ENCODE peak calls at places on chromosomes 3 and 15, in seven cellular contexts. S is ovary, C is Peyer's patch, K is tibial nerve, T is esophagus squamous epithelium, X is body of pancreas, W is IMR-90. U is an unnamed sample. For H3K9me3, the result is how much of the 10 kb centered on the place peaks cover.

GRCh38 chr15:54566654-54567053 is 588.4 kb downstream of the UNC13C start:
- DNase-seq in X (no peak), K (no peak), S (no peak), W (no peak), C (no peak), T (no peak), U (no peak)

GRCh38 chr15:83514584-83514983 is 67.4 kb downstream of the SH3GL3 start:
- DNase-seq in W (no peak), C (no peak), X (no peak), S (no peak), K (no peak), T (no peak), U (no peak)

GRCh38 chr3:44464509-44464908 is 13.0 kb downstream of the ZNF445 start:
- DNase-seq in C (no peak), T (no peak), K (no peak), X (no peak), S (no peak), W (no peak), U (no peak)

GRCh38 chr3:172279191-172279640 is 169.0 kb downstream of the GHSR start:
- DNase-seq in W (no peak), X (no peak), S (no peak), T (no peak), K (no peak), C (no peak), U (no peak)

GRCh38 chr3:185900228-185900627 is 37.6 kb downstream of the TRA2B start:
- DNase-seq in S (no peak), K (no peak), C (peak), X (peak), W (peak), T (no peak), U (no peak)

GRCh38 chr15:94777037-94777436 is 545.7 kb downstream of the MCTP2 start:
- DNase-seq in T (no peak), W (no peak), S (no peak), C (no peak), K (no peak), X (no peak), U (no peak)

GRCh38 chr15:51735611-51736010 is 1.8 kb downstream of the LYSMD2 start:
- DNase-seq in K (no peak), S (no peak), W (no peak), T (no peak), X (no peak), C (no peak), U (no peak)

GRCh38 chr15:60551781-60552161 is 72.8 kb upstream of the ICE2 start:
- DNase-seq in K (no peak), X (no peak), C (no peak), T (no peak), S (no peak), W (no peak), U (no peak)

GRCh38 chr3:18987862-18988447 is 160.4 kb upstream of the KCNH8 start:
- DNase-seq in W (no peak), S (no peak), K (no peak), X (peak), T (no peak), C (no peak), U (no peak)

GRCh38 chr3:56573501-56573900 is 16.5 kb downstream of the CCDC66 start:
- DNase-seq in W (no peak), T (no peak), X (no peak), C (no peak), S (no peak), K (no peak), U (no peak)

GRCh38 chr3:111072016-111072891 is 638 bp downstream of the NECTIN3 start:
- DNase-seq in T (no peak), W (peak), S (peak), K (peak), X (peak), C (peak), U (peak)

GRCh38 chr3:61927332-61927731 is 366.0 kb downstream of the PTPRG start:
- DNase-seq in X (peak), C (no peak), T (no peak), S (peak), W (peak), K (peak), U (no peak)

GRCh38 chr15:59550520-59550919 is 61.1 kb upstream of the GCNT3 start:
- DNase-seq in T (no peak), S (no peak), K (no peak), W (no peak), C (no peak), X (no peak), U (no peak)

GRCh38 chr3:192570757-192571156 is 156.6 kb downstream of the FGF12 start:
- DNase-seq in W (no peak), X (peak), C (no peak), K (no peak), T (no peak), S (no peak), U (no peak)

GRCh38 chr3:77039606-77040553 is at the start of gene ROBO2:
- DNase-seq in T (no peak), X (peak), W (peak), S (peak), C (peak), K (no peak), U (peak)

GRCh38 chr15:40441012-40441735 is 421 bp downstream of the BAHD1 start:
- DNase-seq in C (no peak), S (no peak), K (no peak), W (no peak), X (no peak), T (no peak), U (peak)

GRCh38 chr3:8635625-8636024 is 9.0 kb downstream of the SSUH2 start:
- DNase-seq in T (no peak), S (no peak), C (no peak), X (no peak), K (no peak), W (no peak), U (no peak)

GRCh38 chr3:147760998-147761397 is 351.8 kb downstream of the ZIC1 start:
- DNase-seq in K (peak), C (no peak), T (no peak), W (no peak), S (no peak), X (no peak), U (no peak)

GRCh38 chr15:101244039-101244781 is 7.6 kb downstream of the CHSY1 start:
- DNase-seq in T (no peak), W (peak), C (no peak), K (no peak), S (peak), X (no peak), U (no peak)

GRCh38 chr15:49044761-49045571 is 1.3 kb downstream of the SECISBP2L start:
- DNase-seq in T (no peak), W (peak), X (no peak), S (no peak), K (no peak), C (no peak), U (no peak)

GRCh38 chr3:49133226-49133951 is 539 bp upstream of the LAMB2 start:
- DNase-seq in K (peak), T (no peak), C (peak), S (peak), W (peak), X (peak), U (peak)

GRCh38 chr3:190122198-190122771 is 1.6 kb upstream of the P3H2 start:
- DNase-seq in W (peak), X (no peak), S (no peak), C (no peak), T (no peak), K (no peak), U (no peak)

GRCh38 chr3:184325715-184326114 is 11.3 kb downstream of the EIF4G1 start:
- DNase-seq in K (no peak), T (no peak), X (no peak), W (no peak), C (no peak), S (no peak), U (no peak)

GRCh38 chr3:197749315-197749600 is 425 bp upstream of the FYTTD1 start:
- DNase-seq in K (peak), T (no peak), X (peak), S (no peak), C (no peak), W (peak), U (no peak)

GRCh38 chr15:72358532-72359180 is 17.2 kb downstream of the HEXA start:
- DNase-seq in S (no peak), T (peak), W (peak), K (peak), C (peak), X (peak), U (peak)

GRCh38 chr15:51931638-51932037 is 39.9 kb downstream of the LEO1 start:
- DNase-seq in C (no peak), T (no peak), W (peak), S (no peak), X (no peak), K (no peak), U (no peak)

GRCh38 chr3:115999598-115999997 is 376.3 kb downstream of the GAP43 start:
- DNase-seq in W (peak), C (no peak), T (no peak), X (peak), K (no peak), S (no peak), U (no peak)

GRCh38 chr15:74132681-74133070 is 2.3 kb downstream of the ISLR2 start:
- DNase-seq in C (no peak), W (peak), K (no peak), T (no peak), X (no peak), S (no peak), U (no peak)

GRCh38 chr3:100602506-100603444 is 6.6 kb upstream of the ADGRG7 start:
- DNase-seq in S (no peak), W (peak), K (no peak), T (no peak), C (no peak), X (no peak), U (no peak)

GRCh38 chr3:34387831-34388564 is 589.6 kb downstream of the PDCD6IP start:
- DNase-seq in X (no peak), T (no peak), K (no peak), S (no peak), C (no peak), W (no peak), U (no peak)

GRCh38 chr15:42368096-42368495 is 8.8 kb downstream of the CAPN3 start:
- DNase-seq in W (no peak), K (no peak), C (no peak), X (no peak), S (no peak), T (no peak), U (no peak)

GRCh38 chr3:125403789-125404188 is 28.7 kb upstream of the ZNF148 start:
- DNase-seq in C (no peak), T (no peak), K (no peak), W (peak), S (no peak), X (no peak), U (no peak)

GRCh38 chr15:45110256-45110820 is 3.6 kb downstream of the DUOX2 start:
- DNase-seq in W (no peak), S (no peak), K (no peak), X (no peak), T (no peak), C (no peak), U (no peak)

GRCh38 chr15:85691350-85692240 is 103.1 kb downstream of the KLHL25 start:
- DNase-seq in X (no peak), S (no peak), T (no peak), W (no peak), K (no peak), C (no peak), U (no peak)
- TF ChIP-seq POLR2A in X (no peak), S (no peak), T (no peak), W (no peak), K (no peak), C (no peak), U (no peak)

GRCh38 chr15:23567921-23568320 is 2.4 kb downstream of the MKRN3 start:
- DNase-seq in S (no peak), C (no peak), T (no peak), K (no peak), X (no peak), W (no peak), U (no peak)
- H3K9me3 ChIP-seq in S (under half), C (under half), T (under half), K (under half), X (under half), W (under half), U (under half)

DNA sequence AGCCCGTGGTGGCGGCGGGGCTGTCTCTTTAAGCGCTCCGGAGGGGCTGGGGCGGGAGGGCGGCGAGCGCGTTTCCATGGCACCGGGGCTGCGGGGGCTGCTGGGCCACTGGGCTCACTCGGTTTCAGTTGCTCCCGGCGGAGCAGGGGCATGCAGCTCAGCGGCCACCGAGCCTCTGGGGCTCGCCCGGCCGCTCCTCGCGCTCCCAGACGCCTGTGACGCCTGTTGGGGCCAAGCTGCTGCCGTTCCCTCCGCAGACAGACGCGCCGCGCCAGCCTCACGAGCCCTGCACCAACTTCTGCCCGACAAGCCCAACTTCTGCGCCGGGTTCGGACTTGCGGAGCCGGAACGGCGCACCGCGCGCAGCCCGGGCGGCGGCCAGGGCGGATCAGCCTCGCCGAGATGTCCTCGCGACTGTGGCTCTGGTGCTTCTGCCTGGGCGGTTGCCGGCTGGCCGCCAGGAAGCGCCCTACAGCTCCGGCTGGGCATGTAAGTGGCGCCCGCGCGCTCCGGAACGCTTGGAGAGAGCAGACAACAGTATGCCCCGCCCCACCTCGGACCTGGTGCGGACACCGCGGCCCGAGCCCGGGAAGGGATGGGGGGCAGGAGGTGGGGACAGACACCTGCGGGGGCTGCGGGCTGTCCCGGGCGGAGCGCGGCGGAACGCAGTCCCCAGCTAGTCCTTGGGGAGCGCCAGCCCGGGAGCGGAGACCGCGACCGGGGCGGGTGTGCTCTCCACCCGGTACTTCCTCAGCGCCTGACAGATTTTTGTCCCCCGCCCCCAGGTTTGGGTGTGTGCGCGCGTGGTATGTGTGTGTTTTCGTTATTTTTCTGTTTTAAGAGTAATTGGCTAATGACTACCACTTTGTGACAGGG is 154.1 kb upstream of the GOLIM4 start:
- DNase-seq in S (peak), T (no peak), W (peak), C (peak), X (peak), K (peak), U (peak)
- TF ChIP-seq POLR2A in S (no peak), T (no peak), W (peak), C (no peak), X (no peak), K (no peak), U (no peak)

GRCh38 chr3:13709706-13710105 is 160.8 kb downstream of the FBLN2 start:
- DNase-seq in W (no peak), S (peak), K (peak), T (no peak), X (no peak), C (peak), U (peak)

GRCh38 chr3:13711911-13712650 is 163.2 kb downstream of the FBLN2 start:
- DNase-seq in X (no peak), S (no peak), K (peak), W (no peak), T (no peak), C (no peak), U (no peak)

GRCh38 chr3:13708301-13708700 is 159.4 kb downstream of the FBLN2 start:
- DNase-seq in X (no peak), K (no peak), T (no peak), W (no peak), S (peak), C (peak), U (peak)

GRCh38 chr3:13708871-13709595 is 160.1 kb downstream of the FBLN2 start:
- DNase-seq in C (peak), T (no peak), K (no peak), X (no peak), S (no peak), W (no peak), U (no peak)

DNA sequence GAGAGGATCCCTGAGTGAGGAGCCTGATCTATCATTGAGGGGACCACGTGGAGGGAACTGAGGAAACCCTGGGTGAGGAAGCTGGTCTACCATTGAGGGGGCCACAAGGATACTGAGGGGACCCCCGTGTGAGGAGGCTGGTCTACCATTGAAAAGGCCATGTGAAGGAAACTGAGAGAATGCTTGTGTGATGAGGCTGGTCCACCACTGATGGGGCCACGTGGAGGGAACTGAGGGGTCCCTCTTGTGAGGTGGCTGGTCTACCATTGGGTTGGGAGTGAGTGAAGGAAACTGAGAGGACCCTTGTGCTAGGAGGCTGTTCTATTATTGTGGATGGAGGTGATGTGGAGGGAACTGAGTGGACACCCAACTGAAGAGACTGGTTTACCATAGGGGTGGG is 161.3 kb downstream of the FBLN2 start:
- DNase-seq in X (no peak), S (no peak), K (no peak), C (peak), W (no peak), T (no peak), U (peak)
- H3K9me3 ChIP-seq in X (under half), S (under half), K (under half), C (under half), W (under half), T (under half), U (under half)

GRCh38 chr15:33844597-33844996 is 123.7 kb upstream of the CHRM5 start:
- DNase-seq in K (no peak), W (no peak), X (no peak), C (no peak), T (no peak), S (no peak), U (no peak)
- TF ChIP-seq POLR2A in K (no peak), W (no peak), X (no peak), C (no peak), T (no peak), S (no peak), U (no peak)

GRCh38 chr3:128919988-128920387 is 40.6 kb downstream of the ACAD9 start:
- DNase-seq in S (no peak), K (no peak), T (no peak), W (no peak), X (no peak), C (no peak), U (no peak)
- H3K9me3 ChIP-seq in S (under half), K (under half), T (under half), W (under half), X (under half), C (under half), U (under half)

GRCh38 chr3:4666078-4666477 is 172.9 kb downstream of the ITPR1 start:
- DNase-seq in C (no peak), T (no peak), K (no peak), X (no peak), W (no peak), S (no peak), U (no peak)
- TF ChIP-seq POLR2A in C (no peak), T (no peak), K (no peak), X (no peak), W (no peak), S (no peak), U (no peak)